ENCODE peak calls at places on chromosomes 1 and 21, in five cellular contexts. X, H, Q, A and L are unnamed samples.

GRCh38 chr1:225119307-225119706 is 189.8 kb downstream of the DNAH14 start:
- DNase-seq in H (no peak), X (no peak), A (no peak), Q (no peak), L (no peak)

GRCh38 chr1:221509575-221510360 is 232.1 kb downstream of the DUSP10 start:
- DNase-seq in A (no peak), H (no peak), Q (no peak), X (no peak), L (no peak)

GRCh38 chr1:25861316-25862286 is 2.3 kb upstream of the AUNIP start:
- DNase-seq in X (no peak), A (no peak), H (no peak), Q (no peak), L (no peak)

GRCh38 chr1:42442641-42443040 is 13.2 kb downstream of the ZMYND12 start:
- DNase-seq in Q (no peak), A (no peak), X (no peak), H (no peak), L (no peak)

GRCh38 chr1:211356723-211357418 is 30.2 kb downstream of the TRAF5 start:
- DNase-seq in A (no peak), X (no peak), H (no peak), Q (no peak), L (no peak)

GRCh38 chr1:204296431-204296988 is 63.2 kb downstream of the PLEKHA6 start:
- DNase-seq in H (no peak), X (no peak), A (no peak), Q (no peak), L (no peak)

GRCh38 chr21:41965447-41966340 is 11.9 kb upstream of the C2CD2 start:
- DNase-seq in A (peak; percentile 23), Q (no peak), X (no peak), H (no peak), L (peak; percentile 29)

GRCh38 chr21:45357436-45358260 is 47.3 kb upstream of the COL18A1 start:
- DNase-seq in X (no peak), A (no peak), Q (no peak), H (no peak), L (no peak)

GRCh38 chr1:218658899-218659298 is 313.8 kb downstream of the TGFB2 start:
- DNase-seq in A (no peak), Q (no peak), H (no peak), X (no peak), L (no peak)

GRCh38 chr1:86705633-86705985 is 1.2 kb downstream of the SH3GLB1 start:
- DNase-seq in A (no peak), Q (no peak), H (no peak), X (no peak), L (no peak)

GRCh38 chr1:114756009-114756892 is 1.5 kb downstream of the CSDE1 start:
- DNase-seq in Q (no peak), H (no peak), A (no peak), X (no peak), L (no peak)

GRCh38 chr1:222750651-222751050 is 13.6 kb downstream of the FAM177B start:
- DNase-seq in A (no peak), H (no peak), X (no peak), Q (no peak), L (no peak)

GRCh38 chr1:186841599-186841998 is 12.8 kb downstream of the PLA2G4A start:
- DNase-seq in Q (no peak), H (no peak), X (no peak), A (no peak), L (no peak)

GRCh38 chr1:7293702-7294630 is 477.1 kb upstream of the VAMP3 start:
- DNase-seq in H (no peak), Q (no peak), X (no peak), A (no peak), L (peak; percentile 32)

GRCh38 chr1:216528816-216529215 is 105.6 kb upstream of the USH2A start:
- DNase-seq in X (no peak), H (no peak), A (no peak), Q (no peak), L (no peak)

GRCh38 chr21:25934771-25935224 is 200.0 kb downstream of the GABPA start:
- DNase-seq in Q (peak; percentile 43), A (no peak), H (peak; percentile 86), X (no peak), L (no peak)

GRCh38 chr1:248699099-248699498 is 3.5 kb downstream of the OR14I1 start:
- DNase-seq in A (no peak), X (no peak), Q (no peak), H (no peak), L (no peak)

GRCh38 chr1:99700020-99700419 is 54.1 kb downstream of the PALMD start:
- DNase-seq in X (no peak), A (no peak), Q (no peak), H (no peak), L (no peak)

GRCh38 chr1:195962051-195962450 is 646.2 kb downstream of the KCNT2 start:
- DNase-seq in A (no peak), Q (no peak), H (no peak), X (no peak), L (no peak)

GRCh38 chr1:228781801-228782661 is 46.8 kb downstream of the RHOU start:
- DNase-seq in X (no peak), H (no peak), Q (no peak), A (no peak), L (no peak)

GRCh38 chr1:62038594-62039284 is 155.9 kb upstream of the L1TD1 start:
- DNase-seq in H (no peak), X (no peak), Q (no peak), A (no peak), L (no peak)

GRCh38 chr21:45865106-45865835 is 116.3 kb upstream of the COL6A1 start:
- DNase-seq in A (no peak), Q (no peak), H (no peak), X (no peak), L (no peak)

GRCh38 chr1:91278754-91279153 is 125.9 kb downstream of the HFM1 start:
- DNase-seq in X (no peak), Q (no peak), H (no peak), A (no peak), L (no peak)

GRCh38 chr1:193408782-193409293 is 222.4 kb upstream of the B3GALT2 start:
- DNase-seq in A (peak; percentile 58), H (peak; percentile 75), Q (peak; percentile 37), X (no peak), L (no peak)

GRCh38 chr1:186082235-186082937 is 292.7 kb downstream of the TPR start:
- DNase-seq in Q (peak; percentile 42), X (no peak), A (peak; percentile 67), H (peak; percentile 86), L (no peak)

GRCh38 chr1:77044133-77044849 is 174.9 kb downstream of the PIGK start:
- DNase-seq in H (no peak), X (no peak), A (no peak), Q (no peak), L (no peak)

GRCh38 chr1:199422206-199422605 is 605.3 kb upstream of the NR5A2 start:
- DNase-seq in A (no peak), Q (no peak), H (no peak), X (no peak), L (no peak)

GRCh38 chr1:168535536-168535935 is 8.3 kb downstream of the XCL2 start:
- DNase-seq in X (peak; percentile 56), H (no peak), Q (no peak), A (no peak), L (no peak)

GRCh38 chr1:119470377-119470776 is 36.6 kb upstream of the HSD3B1 start:
- DNase-seq in H (no peak), A (no peak), Q (no peak), X (no peak), L (no peak)

GRCh38 chr1:119467857-119468666 is 38.9 kb upstream of the HSD3B1 start:
- DNase-seq in A (peak; percentile 70), H (no peak), X (no peak), Q (no peak), L (no peak)

GRCh38 chr1:119466419-119466818 is 40.6 kb upstream of the HSD3B1 start:
- DNase-seq in A (no peak), H (no peak), Q (no peak), X (no peak), L (no peak)

GRCh38 chr1:119469741-119470140 is 37.3 kb upstream of the HSD3B1 start:
- DNase-seq in Q (no peak), A (no peak), H (no peak), X (no peak), L (no peak)

DNA sequence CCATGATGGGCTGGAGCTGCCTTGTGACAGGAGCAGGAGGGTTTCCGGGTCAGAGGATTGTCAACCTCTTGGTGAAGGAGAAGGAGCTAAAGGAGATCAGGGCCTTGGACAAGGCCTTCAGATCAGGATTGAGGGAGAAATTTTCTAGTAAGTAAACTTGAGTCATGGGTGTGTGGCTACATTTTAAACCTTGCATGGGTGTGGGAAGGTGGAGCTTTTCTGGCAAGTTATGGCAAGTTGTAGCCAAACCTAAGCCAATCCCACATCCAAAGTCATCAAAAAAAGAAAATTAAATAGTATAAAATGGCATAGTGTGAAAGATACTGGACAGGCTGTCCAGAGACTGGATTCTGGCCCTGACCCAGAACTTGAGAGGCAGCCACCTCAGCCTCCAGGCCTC is 39.8 kb upstream of the HSD3B1 start:
- DNase-seq in Q (no peak), A (no peak), X (no peak), H (no peak), L (no peak)
- H3K27ac ChIP-seq in Q (no peak overlapping the region), A (no peak overlapping the region), X (no peak overlapping the region), H (no peak overlapping the region), L (no peak overlapping the region)

DNA sequence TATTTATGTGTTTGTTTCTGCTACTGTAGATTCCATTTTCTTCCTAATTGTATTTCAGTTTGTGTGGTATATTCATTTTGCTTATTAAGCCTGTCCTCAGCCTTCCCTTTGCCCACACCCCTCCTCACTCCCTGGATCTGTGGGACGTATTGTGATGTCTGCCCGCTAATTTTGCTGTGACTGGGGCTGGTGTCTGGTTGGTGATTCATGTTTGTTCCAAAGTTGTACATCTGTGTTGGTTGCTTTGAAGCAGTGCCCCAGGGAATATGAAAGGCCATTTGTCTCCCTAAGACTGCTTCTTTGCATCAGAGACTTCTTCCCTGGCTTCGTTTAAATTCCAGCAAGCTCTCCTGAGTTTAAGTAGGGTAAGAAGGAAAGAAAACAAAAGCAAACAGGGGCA is 289.5 kb upstream of the SGIP1 start:
- DNase-seq in X (no peak), A (no peak), Q (no peak), H (no peak), L (no peak)
- H3K4me1 ChIP-seq in X (peaks cover 26% of the 10 kb centered on the region), A (no peaks in the 10 kb centered on the region), Q (no peaks in the 10 kb centered on the region), H (no peaks in the 10 kb centered on the region), L (peaks cover 12% of the 10 kb centered on the region)

GRCh38 chr1:111486431-111486830 is 12.6 kb downstream of the C1orf162 start:
- DNase-seq in X (no peak), Q (no peak), H (no peak), A (no peak), L (no peak)
- H3K4me3 ChIP-seq in X (no peak overlapping the region), Q (no peak overlapping the region), H (no peak overlapping the region), A (no peak overlapping the region), L (no peak overlapping the region)

GRCh38 chr1:155389831-155390230 is 69.1 kb downstream of the RUSC1 start:
- DNase-seq in A (no peak), H (no peak), X (no peak), Q (no peak), L (no peak)
- H3K27ac ChIP-seq in A (no peak overlapping the region), H (no peak overlapping the region), X (no peak overlapping the region), Q (no peak overlapping the region), L (no peak overlapping the region)

DNA sequence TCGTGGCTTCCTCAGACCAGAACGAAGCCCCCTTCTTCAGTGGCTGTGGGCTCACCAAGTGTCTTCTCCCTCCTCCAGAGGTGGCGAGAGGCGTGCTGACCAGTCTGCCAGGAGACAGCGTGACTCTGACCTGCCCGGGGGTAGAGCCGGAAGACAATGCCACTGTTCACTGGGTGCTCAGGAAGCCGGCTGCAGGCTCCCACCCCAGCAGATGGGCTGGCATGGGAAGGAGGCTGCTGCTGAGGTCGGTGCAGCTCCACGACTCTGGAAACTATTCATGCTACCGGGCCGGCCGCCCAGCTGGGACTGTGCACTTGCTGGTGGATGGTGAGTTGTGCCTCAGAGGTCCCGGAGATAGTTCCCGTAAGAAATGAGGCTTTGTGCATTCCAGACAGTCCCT is 24.0 kb downstream of the IL6R start:
- DNase-seq in X (no peak), A (no peak), H (no peak), Q (no peak), L (no peak)
- H3K4me1 ChIP-seq in X (peaks cover 26% of the 10 kb centered on the region), A (peaks cover 15% of the 10 kb centered on the region), H (no peaks in the 10 kb centered on the region), Q (peaks cover 2% of the 10 kb centered on the region), L (peaks cover 21% of the 10 kb centered on the region)